ENCODE peak calls at places on chromosomes 11 and 22, in eight cellular contexts. N, X, K, D, R, B, M and I are unnamed samples. For H3K9me3, the result is how much of the 10 kb centered on the place peaks cover.

GRCh38 chr11:126115253-126115540 is 52.5 kb upstream of the CDON start:
- DNase-seq in N (peak), X (peak), K (no peak), D (peak), R (no peak), B (no peak), M (peak), I (peak)

GRCh38 chr11:129740877-129741276 is 74.8 kb upstream of the TMEM45B start:
- DNase-seq in N (no peak), X (no peak), K (no peak), D (no peak), R (no peak), B (no peak), M (no peak), I (no peak)

GRCh38 chr11:119116235-119116594 is 5.2 kb upstream of the HINFP start:
- DNase-seq in N (no peak), X (no peak), K (no peak), D (no peak), R (no peak), B (no peak), M (no peak), I (no peak)

GRCh38 chr22:30830907-30831306 is 136.2 kb downstream of the OSBP2 start:
- DNase-seq in N (no peak), X (no peak), K (peak), D (peak), R (no peak), B (no peak), M (no peak), I (peak)

GRCh38 chr22:30433227-30433626 is 7.7 kb downstream of the MTFP1 start:
- DNase-seq in N (no peak), X (no peak), K (no peak), D (no peak), R (no peak), B (no peak), M (no peak), I (no peak)

GRCh38 chr11:69423611-69424385 is 57.7 kb upstream of the LINC01488 start:
- DNase-seq in N (no peak), X (no peak), K (no peak), D (no peak), R (peak), B (no peak), M (no peak), I (no peak)

GRCh38 chr11:70189622-70190021 is 13.5 kb upstream of the FADD start:
- DNase-seq in N (no peak), X (no peak), K (no peak), D (no peak), R (no peak), B (no peak), M (no peak), I (no peak)

GRCh38 chr11:17012712-17013547 is 1.3 kb downstream of the PLEKHA7 start:
- DNase-seq in N (peak), X (no peak), K (peak), D (peak), R (peak), B (no peak), M (no peak), I (peak)

GRCh38 chr11:37747121-37747520 is 1149.1 kb upstream of the RAG2 start:
- DNase-seq in N (no peak), X (no peak), K (no peak), D (no peak), R (no peak), B (no peak), M (no peak), I (no peak)

GRCh38 chr11:69130586-69131566 is 24.9 kb upstream of the SMIM38 start:
- DNase-seq in N (no peak), X (no peak), K (no peak), D (peak), R (peak), B (no peak), M (peak), I (no peak)

GRCh38 chr22:33914699-33915098 is 5.6 kb downstream of the LARGE1 start:
- DNase-seq in N (no peak), X (no peak), K (no peak), D (no peak), R (no peak), B (no peak), M (no peak), I (no peak)

GRCh38 chr11:65468874-65469333 is 29.9 kb upstream of the MALAT1 start:
- DNase-seq in N (peak), X (peak), K (peak), D (peak), R (peak), B (peak), M (no peak), I (peak)

GRCh38 chr11:134164490-134165370 is 59.0 kb downstream of the NCAPD3 start:
- DNase-seq in N (no peak), X (peak), K (no peak), D (no peak), R (no peak), B (no peak), M (no peak), I (no peak)

GRCh38 chr11:2097998-2098690 is 41.0 kb downstream of the IGF2 start:
- DNase-seq in N (no peak), X (no peak), K (no peak), D (no peak), R (peak), B (no peak), M (no peak), I (no peak)

GRCh38 chr11:31340903-31341572 is 28.5 kb downstream of the DCDC1 start:
- DNase-seq in N (no peak), X (peak), K (peak), D (no peak), R (no peak), B (no peak), M (no peak), I (peak)

GRCh38 chr11:118283311-118283636 is 19.2 kb upstream of the MPZL2 start:
- DNase-seq in N (no peak), X (no peak), K (no peak), D (no peak), R (no peak), B (no peak), M (no peak), I (no peak)

DNA sequence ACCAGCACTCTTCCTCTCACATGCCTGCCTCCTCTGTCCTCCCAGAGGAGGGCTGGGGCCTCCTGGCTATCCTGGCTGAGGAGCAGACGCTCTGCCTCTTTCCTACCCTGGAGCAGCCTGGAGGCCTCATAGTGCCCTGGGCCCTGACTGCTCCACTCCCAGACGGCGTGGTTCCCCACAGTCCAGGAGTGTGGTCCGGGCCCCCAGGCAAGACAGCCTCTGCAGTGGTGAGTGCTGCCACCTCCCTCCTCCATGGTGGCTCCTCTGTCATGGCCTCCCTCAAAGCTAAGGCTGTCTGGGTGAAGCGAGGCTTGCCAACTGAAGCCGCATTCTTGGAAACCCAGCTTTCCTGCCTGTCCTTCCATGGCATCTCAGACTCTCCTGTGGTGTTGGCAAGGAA is 19.8 kb downstream of the GAB4 start:
- DNase-seq in N (no peak), X (no peak), K (no peak), D (no peak), R (no peak), B (no peak), M (no peak), I (no peak)
- H3K9me3 ChIP-seq in N (under half), X (under half), K (under half), D (under half), R (under half), B (under half), M (under half), I (under half)

DNA sequence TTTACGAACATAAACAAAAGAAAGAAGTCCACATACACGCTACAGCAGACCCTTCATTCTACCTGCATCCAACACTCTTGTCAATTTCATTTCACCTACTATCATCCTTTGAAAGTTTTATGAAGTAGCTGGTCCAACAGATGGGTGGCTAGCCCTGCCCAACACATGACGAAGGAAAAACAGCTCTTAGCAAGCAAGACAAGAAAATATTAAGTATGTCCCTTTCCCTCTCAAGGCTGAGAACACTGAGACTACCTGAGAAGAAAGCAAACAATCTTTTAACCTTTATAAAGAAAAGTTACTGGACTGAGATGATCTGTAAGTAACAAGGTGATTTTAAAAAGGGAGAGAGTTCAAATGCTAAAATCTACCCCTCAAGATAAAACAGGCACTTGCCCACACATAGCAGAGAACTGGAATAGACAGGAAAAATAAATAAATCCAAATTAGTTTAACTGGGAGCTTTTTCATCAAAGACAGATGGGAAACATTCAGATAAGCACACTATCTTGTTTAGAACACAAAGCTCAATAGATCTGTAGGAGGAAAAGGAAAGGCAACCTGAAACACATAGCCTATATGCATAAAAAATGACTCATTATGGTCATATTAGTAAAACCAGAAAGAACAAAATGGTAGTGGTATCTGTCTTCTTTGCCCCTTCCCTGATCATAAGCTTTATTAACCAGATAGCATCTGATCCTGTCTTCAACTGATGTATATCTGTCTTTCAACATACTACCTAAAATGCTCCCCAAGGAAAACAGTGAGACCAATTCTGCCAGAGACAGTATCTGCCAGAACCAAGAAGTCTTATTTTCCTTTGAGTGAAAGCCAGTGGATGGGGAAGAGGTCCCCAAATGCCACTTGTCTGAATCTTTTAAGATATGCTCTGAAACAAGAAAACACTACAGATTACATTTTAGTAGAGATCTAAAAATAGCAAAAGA is 104.3 kb downstream of the MRTFA start:
- DNase-seq in N (no peak), X (no peak), K (no peak), D (no peak), R (no peak), B (no peak), M (no peak), I (no peak)
- H3K4me3 ChIP-seq in N (no peak), X (no peak), K (peak), D (no peak), R (peak), B (no peak), M (peak), I (no peak)

GRCh38 chr22:49080631-49081030 is 747.0 kb downstream of the BRD1 start:
- DNase-seq in N (no peak), X (no peak), K (no peak), D (no peak), R (no peak), B (no peak), M (no peak), I (no peak)
- H3K9me3 ChIP-seq in N (under half), X (under half), K (under half), D (under half), R (under half), B (under half), M (under half), I (under half)

GRCh38 chr22:42344391-42344861 is 74.0 kb upstream of the TCF20 start:
- DNase-seq in N (no peak), X (no peak), K (peak), D (peak), R (peak), B (no peak), M (peak), I (no peak)
- H3K4me3 ChIP-seq in N (no peak), X (no peak), K (peak), D (peak), R (no peak), B (no peak), M (peak), I (no peak)

GRCh38 chr22:47295226-47295901 is 532.9 kb downstream of the TBC1D22A start:
- DNase-seq in N (no peak), X (no peak), K (no peak), D (peak), R (no peak), B (peak), M (no peak), I (no peak)
- H3K9me3 ChIP-seq in N (under half), X (under half), K (under half), D (under half), R (under half), B (under half), M (under half), I (under half)

DNA sequence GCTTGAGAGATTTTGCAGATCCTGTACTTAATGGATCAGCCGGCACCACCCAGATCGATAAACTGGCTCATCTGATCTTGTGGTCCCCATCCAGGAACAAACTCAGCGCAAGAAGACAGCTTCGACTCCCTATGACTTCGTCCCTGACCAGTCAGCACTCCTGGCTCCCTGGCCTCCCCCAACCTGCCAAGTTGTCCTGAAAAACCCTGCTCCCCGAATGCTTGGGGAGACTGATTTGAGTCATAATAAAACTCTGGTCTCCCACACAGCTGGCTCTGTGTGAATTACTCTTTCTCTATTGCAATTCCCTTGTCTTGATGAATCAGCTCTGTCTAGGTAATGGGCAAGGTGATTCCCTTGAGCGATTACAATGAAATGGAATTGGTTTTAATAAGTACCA is 29.5 kb downstream of the OR2AG2 start:
- DNase-seq in N (no peak), X (no peak), K (no peak), D (no peak), R (no peak), B (no peak), M (no peak), I (no peak)
- H3K4me3 ChIP-seq in N (no peak), X (no peak), K (no peak), D (no peak), R (no peak), B (no peak), M (no peak), I (no peak)

GRCh38 chr11:3994030-3994640 is 100.5 kb upstream of the RRM1 start:
- DNase-seq in N (no peak), X (no peak), K (no peak), D (no peak), R (no peak), B (no peak), M (no peak), I (no peak)
- H3K9me3 ChIP-seq in N (under half), X (under half), K (under half), D (under half), R (under half), B (under half), M (under half), I (under half)

DNA sequence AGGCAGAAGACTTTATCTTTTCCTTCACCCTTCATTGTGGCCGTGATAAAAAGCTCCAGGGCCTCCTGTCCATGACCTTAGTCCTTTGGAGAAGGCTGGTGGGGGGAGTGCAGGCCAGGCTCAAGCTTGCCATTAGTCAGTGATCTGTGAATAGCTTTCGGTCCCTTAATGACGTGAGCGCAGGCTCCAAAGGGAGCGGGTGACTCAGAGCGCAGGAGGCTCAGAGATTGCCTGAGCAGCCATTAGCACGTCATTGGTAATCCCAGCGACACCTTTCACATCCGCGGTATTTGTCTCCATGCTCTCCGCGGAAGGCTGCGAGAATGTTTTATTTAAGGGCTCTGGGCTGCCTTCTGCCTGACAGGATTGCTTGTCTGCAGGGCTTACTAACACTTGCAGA is 458.5 kb downstream of the METTL15 start:
- DNase-seq in N (no peak), X (peak), K (peak), D (peak), R (peak), B (no peak), M (peak), I (peak)
- H3K4me3 ChIP-seq in N (no peak), X (peak), K (no peak), D (no peak), R (no peak), B (no peak), M (peak), I (no peak)

GRCh38 chr11:122979815-122980656 is 1.6 kb downstream of the BSX start:
- DNase-seq in N (no peak), X (no peak), K (no peak), D (no peak), R (no peak), B (no peak), M (no peak), I (no peak)
- H3K9me3 ChIP-seq in N (under half), X (under half), K (under half), D (under half), R (under half), B (under half), M (under half), I (under half)

GRCh38 chr22:40651057-40651456 is 14.5 kb upstream of the MRTFA start:
- DNase-seq in N (no peak), X (no peak), K (no peak), D (no peak), R (no peak), B (no peak), M (no peak), I (no peak)

GRCh38 chr22:40653361-40653760 is 16.8 kb upstream of the MRTFA start:
- DNase-seq in N (no peak), X (no peak), K (no peak), D (no peak), R (no peak), B (no peak), M (no peak), I (no peak)

GRCh38 chr22:40648386-40648785 is 11.9 kb upstream of the MRTFA start:
- DNase-seq in N (no peak), X (no peak), K (no peak), D (no peak), R (peak), B (peak), M (no peak), I (no peak)

GRCh38 chr22:40654522-40655167 is 18.1 kb upstream of the MRTFA start:
- DNase-seq in N (peak), X (peak), K (peak), D (peak), R (no peak), B (no peak), M (no peak), I (no peak)

GRCh38 chr22:40651563-40652501 is 15.3 kb upstream of the MRTFA start:
- DNase-seq in N (peak), X (peak), K (peak), D (peak), R (peak), B (peak), M (peak), I (peak)
- H3K4me3 ChIP-seq in N (peak), X (peak), K (no peak), D (peak), R (peak), B (peak), M (peak), I (peak)